ENCODE peak calls at places on chromosomes 12 and 14, in six cellular contexts. L is naive thymus-derived CD4-positive, alpha-beta T cell; O is H1; Y is SK-N-SH; G is CD4-positive, CD25-positive, alpha-beta regulatory T cell; S is K562. W is an unnamed sample. For H3K4me1, the result is how much of the 10 kb centered on the place peaks cover.

GRCh38 chr12:103748875-103749274 is 92.2 kb downstream of the NT5DC3 start:
- DNase-seq in L (no peak), O (no peak), Y (no peak), G (no peak), S (no peak), W (no peak)

GRCh38 chr12:85280138-85280983 is at the start of gene ALX1:
- DNase-seq in L (no peak), O (peak), Y (peak), G (no peak), S (no peak), W (no peak)

GRCh38 chr12:65798903-65799302 is 25.4 kb upstream of the HMGA2 start:
- DNase-seq in L (no peak), O (no peak), Y (no peak), G (no peak), S (no peak), W (no peak)

GRCh38 chr12:28507867-28508266 is 317.6 kb downstream of the CCDC91 start:
- DNase-seq in L (no peak), O (no peak), Y (no peak), G (no peak), S (no peak), W (no peak)

GRCh38 chr12:106078358-106079025 is 60.3 kb downstream of the NUAK1 start:
- DNase-seq in L (no peak), O (no peak), Y (no peak), G (no peak), S (no peak), W (no peak)

GRCh38 chr12:55706840-55707671 is 648 bp downstream of the ITGA7 start:
- DNase-seq in L (no peak), O (peak), Y (no peak), G (no peak), S (no peak), W (no peak)

GRCh38 chr12:27998170-27999110 is 25.9 kb upstream of the PTHLH start:
- DNase-seq in L (no peak), O (no peak), Y (no peak), G (no peak), S (no peak), W (no peak)

GRCh38 chr12:131551675-131552074 is 159.2 kb upstream of the SFSWAP start:
- DNase-seq in L (no peak), O (no peak), Y (no peak), G (no peak), S (no peak), W (no peak)

GRCh38 chr12:79933043-79933442 is 1.9 kb downstream of the PPP1R12A start:
- DNase-seq in L (no peak), O (no peak), Y (no peak), G (no peak), S (no peak), W (no peak)

GRCh38 chr12:68361953-68362352 is 29.8 kb upstream of the MDM1 start:
- DNase-seq in L (no peak), O (no peak), Y (no peak), G (no peak), S (no peak), W (no peak)

GRCh38 chr14:40870252-40870651 is 736.4 kb upstream of the LRFN5 start:
- DNase-seq in L (no peak), O (no peak), Y (no peak), G (no peak), S (no peak), W (no peak)

GRCh38 chr14:92615451-92615850 is 101.9 kb downstream of the RIN3 start:
- DNase-seq in L (peak), O (no peak), Y (no peak), G (peak), S (no peak), W (no peak)

GRCh38 chr12:116404913-116405611 is 127.6 kb upstream of the MED13L start:
- DNase-seq in L (no peak), O (no peak), Y (no peak), G (no peak), S (no peak), W (no peak)

GRCh38 chr12:8712572-8712971 is 14.8 kb downstream of the RIMKLB start:
- DNase-seq in L (no peak), O (no peak), Y (no peak), G (no peak), S (no peak), W (no peak)
- H3K4me1 ChIP-seq in L (under half), O (under half), Y (under half), G (under half), S (under half), W (under half)

GRCh38 chr14:55801121-55801520 is 221.1 kb downstream of the KTN1 start:
- DNase-seq in L (no peak), O (no peak), Y (no peak), G (no peak), S (no peak), W (no peak)

GRCh38 chr14:55802986-55803431 is 223.0 kb downstream of the KTN1 start:
- DNase-seq in L (no peak), O (no peak), Y (no peak), G (no peak), S (peak), W (no peak)

GRCh38 chr14:55804198-55804553 is 224.2 kb downstream of the KTN1 start:
- DNase-seq in L (no peak), O (no peak), Y (no peak), G (no peak), S (no peak), W (no peak)

GRCh38 chr14:55805250-55805649 is 225.2 kb downstream of the KTN1 start:
- DNase-seq in L (no peak), O (no peak), Y (no peak), G (no peak), S (no peak), W (no peak)

DNA sequence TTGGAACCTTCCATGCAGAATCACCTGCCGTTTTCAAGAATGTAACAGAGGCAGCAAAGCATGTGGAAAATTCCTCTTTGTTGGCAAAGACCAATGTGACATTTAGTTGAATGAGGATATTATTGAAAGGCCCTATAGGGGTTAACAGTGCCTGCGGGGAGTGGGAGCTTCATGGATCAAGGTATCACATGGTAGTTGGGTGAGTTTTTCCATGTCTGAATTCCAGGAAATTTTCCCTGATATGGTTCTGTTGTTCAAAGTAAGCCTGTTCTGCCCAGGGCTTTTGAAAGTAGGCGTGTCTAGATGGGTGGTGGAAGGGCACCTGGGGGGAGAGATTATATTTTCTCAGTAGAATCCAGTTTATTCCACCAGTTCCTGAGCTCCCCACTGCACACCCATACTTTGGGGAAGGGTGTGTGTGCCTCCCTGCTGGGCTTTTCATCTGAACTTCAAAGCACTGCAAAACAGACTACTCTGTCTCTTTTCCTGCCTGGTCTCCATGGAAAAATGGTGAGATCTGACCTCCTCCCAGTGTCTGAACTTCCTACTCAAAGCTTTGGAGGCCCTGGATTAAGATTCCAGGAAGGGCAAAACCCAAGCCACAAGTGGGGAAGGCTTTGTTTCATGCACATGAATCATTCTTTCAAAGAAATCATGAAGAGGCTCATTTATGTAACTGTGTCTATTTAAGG is 223.6 kb downstream of the KTN1 start:
- DNase-seq in L (no peak), O (no peak), Y (no peak), G (no peak), S (no peak), W (no peak)
- H3K27ac ChIP-seq in L (no peak), O (no peak), Y (no peak), G (no peak), S (no peak), W (no peak)

GRCh38 chr14:91119556-91120311 is 5.9 kb downstream of the DGLUCY start:
- DNase-seq in L (no peak), O (no peak), Y (no peak), G (no peak), S (peak), W (peak)
- H3K4me1 ChIP-seq in L (under half), O (under half), Y (under half), G (half or more), S (under half), W (under half)

DNA sequence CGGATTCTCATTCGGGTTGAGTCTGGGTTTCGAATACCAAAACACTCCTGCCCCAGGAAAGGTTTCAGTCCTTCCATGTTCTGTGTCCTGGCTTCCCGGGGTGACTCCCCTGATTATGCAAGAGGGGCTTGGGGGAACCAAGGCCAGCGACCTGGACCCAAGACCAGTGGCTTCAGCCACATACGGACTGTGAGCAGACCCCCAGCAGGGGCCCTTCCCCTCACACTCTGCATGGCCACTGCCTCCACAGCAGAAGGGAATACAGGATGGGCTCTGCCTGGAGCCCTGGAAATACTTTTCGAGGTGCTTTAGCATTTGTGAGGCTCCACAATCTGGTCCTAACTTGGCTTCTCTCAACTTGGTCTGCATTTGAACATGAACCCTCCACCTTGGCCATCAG is 19.1 kb downstream of the HDAC7 start:
- DNase-seq in L (no peak), O (no peak), Y (no peak), G (no peak), S (no peak), W (no peak)
- H3K27ac ChIP-seq in L (no peak), O (no peak), Y (no peak), G (no peak), S (no peak), W (peak)

DNA sequence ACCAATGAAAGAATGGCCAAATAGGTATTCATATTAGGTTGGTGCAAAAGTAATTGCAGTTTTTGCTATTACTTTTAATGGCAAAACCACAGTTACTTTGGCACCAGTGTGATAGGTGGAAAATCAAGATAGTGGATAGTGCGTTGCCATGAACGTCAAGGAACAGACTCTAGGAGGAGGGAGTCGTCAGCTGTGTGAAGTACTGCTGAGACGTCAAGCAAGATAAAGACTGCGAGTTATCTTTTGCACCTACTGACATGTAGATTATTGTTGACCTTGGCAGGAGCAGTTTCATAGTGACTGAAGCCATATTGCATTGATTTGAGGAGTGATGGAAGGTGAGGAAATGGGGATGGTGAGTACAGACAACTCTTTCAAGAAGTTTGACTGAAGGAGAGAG is 8.3 kb downstream of the YLPM1 start:
- DNase-seq in L (no peak), O (no peak), Y (no peak), G (no peak), S (peak), W (no peak)
- H3K4me1 ChIP-seq in L (under half), O (under half), Y (under half), G (under half), S (under half), W (under half)

GRCh38 chr12:47035459-47035858 is 44.0 kb upstream of the PCED1B start:
- DNase-seq in L (no peak), O (no peak), Y (no peak), G (no peak), S (no peak), W (no peak)

GRCh38 chr12:47032644-47033043 is 46.8 kb upstream of the PCED1B start:
- DNase-seq in L (peak), O (no peak), Y (peak), G (peak), S (peak), W (no peak)

GRCh38 chr12:47033081-47033480 is 46.3 kb upstream of the PCED1B start:
- DNase-seq in L (no peak), O (no peak), Y (no peak), G (no peak), S (no peak), W (peak)

GRCh38 chr12:47034661-47035060 is 44.8 kb upstream of the PCED1B start:
- DNase-seq in L (no peak), O (no peak), Y (no peak), G (no peak), S (no peak), W (no peak)

DNA sequence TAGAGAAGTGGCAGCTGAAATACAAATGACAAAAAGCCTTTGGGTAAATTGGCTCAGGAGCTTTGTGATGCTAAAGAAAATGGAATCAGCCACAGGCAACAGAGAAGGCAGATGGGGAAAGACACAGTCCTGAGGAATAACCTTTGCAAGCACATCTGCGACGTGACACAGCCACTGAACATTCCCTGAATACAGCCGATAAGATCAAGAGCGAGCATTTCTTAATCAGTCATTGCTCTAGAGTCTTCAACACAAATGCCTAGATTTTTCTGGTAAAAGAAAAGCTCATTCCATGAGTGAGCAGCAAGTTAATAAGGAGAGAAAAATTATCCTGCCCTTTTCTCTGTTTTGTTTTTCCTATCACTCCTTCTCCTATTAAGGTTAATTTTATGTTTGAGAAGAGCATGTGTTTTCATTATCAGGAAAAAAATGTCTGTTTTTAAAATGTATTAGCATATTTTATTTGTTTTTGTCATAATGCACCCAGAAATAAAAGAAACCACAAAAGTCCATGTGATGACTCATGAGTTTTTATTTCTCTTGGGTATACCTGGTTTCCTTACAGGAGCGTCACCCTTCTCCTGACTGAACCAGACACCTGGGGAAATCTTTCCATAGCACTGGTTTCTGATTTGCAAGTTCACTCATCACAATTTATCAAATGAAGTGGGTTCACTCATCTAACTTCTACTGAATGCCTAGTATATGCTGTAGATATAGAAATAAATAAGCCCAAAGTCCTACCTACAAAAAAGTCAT is 45.4 kb upstream of the PCED1B start:
- DNase-seq in L (no peak), O (no peak), Y (no peak), G (no peak), S (peak), W (no peak)
- H3K27ac ChIP-seq in L (no peak), O (no peak), Y (no peak), G (no peak), S (no peak), W (no peak)

GRCh38 chr14:99751539-99752485 is 41.4 kb upstream of the EML1 start:
- DNase-seq in L (no peak), O (no peak), Y (no peak), G (no peak), S (no peak), W (no peak)

GRCh38 chr14:99754141-99755067 is 38.8 kb upstream of the EML1 start:
- DNase-seq in L (no peak), O (no peak), Y (no peak), G (no peak), S (no peak), W (no peak)

GRCh38 chr14:99752486-99753121 is 40.6 kb upstream of the EML1 start:
- DNase-seq in L (no peak), O (no peak), Y (no peak), G (no peak), S (no peak), W (no peak)

GRCh38 chr14:99755068-99755405 is 38.2 kb upstream of the EML1 start:
- DNase-seq in L (no peak), O (no peak), Y (no peak), G (no peak), S (no peak), W (no peak)

GRCh38 chr14:99753225-99754140 is 39.7 kb upstream of the EML1 start:
- DNase-seq in L (no peak), O (no peak), Y (no peak), G (no peak), S (no peak), W (no peak)
- H3K4me1 ChIP-seq in L (under half), O (under half), Y (half or more), G (under half), S (under half), W (half or more)

DNA sequence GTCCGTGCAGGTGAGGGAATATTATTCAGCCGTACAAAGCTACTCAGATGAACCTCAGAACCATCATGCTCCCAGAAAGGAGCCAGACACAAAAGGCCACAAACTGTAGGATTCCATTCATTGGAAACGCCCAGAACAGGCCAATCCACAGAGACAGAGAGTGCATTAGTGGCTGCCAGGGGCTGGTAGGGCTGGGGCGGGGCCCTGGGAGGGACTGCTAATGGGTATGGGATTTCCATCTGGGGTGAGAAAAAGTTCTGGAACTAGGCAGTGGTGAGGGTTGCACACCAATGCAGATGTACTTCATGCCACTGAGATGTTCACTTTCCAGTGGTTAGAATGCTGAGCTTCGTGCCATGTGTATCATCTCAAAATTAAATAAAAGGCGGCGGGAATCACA is 101.1 kb downstream of the RFLNA start:
- DNase-seq in L (no peak), O (no peak), Y (no peak), G (no peak), S (no peak), W (no peak)
- H3K27ac ChIP-seq in L (no peak), O (no peak), Y (peak), G (no peak), S (no peak), W (peak)

GRCh38 chr14:61341275-61342210 is 20.2 kb downstream of the PRKCH start:
- DNase-seq in L (no peak), O (no peak), Y (no peak), G (no peak), S (no peak), W (no peak)
- H3K4me1 ChIP-seq in L (half or more), O (under half), Y (under half), G (half or more), S (under half), W (under half)

W was measured in right atrium auricular region.